ENCODE peak calls at places on chromosomes 7 and 10, in nine cellular contexts. One of them, this sample, is unnamed.

GRCh38 chr10:452512-453504 is 236.7 kb downstream of the DIP2C start:
- DNase-seq in AG09319: no peak
- DNase-seq in HFF-Myc: no peak
- DNase-seq in stimulated activated CD8-positive, alpha-beta memory T cell treated with anti-CD3 and anti-CD28 coated beads, Interleukin-15, amount 100 ng/mL, for 4 hours: no peak
- DNase-seq in GM12864: no peak
- DNase-seq in left ventricle myocardium inferior: no peak
- DNase-seq in hepatocyte: no peak
- DNase-seq in MCF 10A: no peak
- DNase-seq in activated CD4-positive, alpha-beta T cell treated with anti-CD3 and anti-CD28 coated beads, Interleukin-2, amount 10 ng/mL, durations not matched to agents 7 days and 5 days: no peak
- DNase-seq in this sample: no peak

GRCh38 chr7:94028768-94029167 is 24.6 kb upstream of the BET1 start:
- DNase-seq in HFF-Myc: no peak
- DNase-seq in GM12864: no peak
- DNase-seq in hepatocyte: no peak
- DNase-seq in left ventricle myocardium inferior: no peak
- DNase-seq in stimulated activated CD8-positive, alpha-beta memory T cell treated with anti-CD3 and anti-CD28 coated beads, Interleukin-15, amount 100 ng/mL, for 4 hours: no peak
- DNase-seq in MCF 10A: peak
- DNase-seq in AG09319: peak
- DNase-seq in activated CD4-positive, alpha-beta T cell treated with anti-CD3 and anti-CD28 coated beads, Interleukin-2, amount 10 ng/mL, durations not matched to agents 7 days and 5 days: no peak
- DNase-seq in this sample: no peak

GRCh38 chr7:50738932-50739331 is 43.8 kb downstream of the GRB10 start:
- DNase-seq in MCF 10A: no peak
- DNase-seq in left ventricle myocardium inferior: no peak
- DNase-seq in HFF-Myc: no peak
- DNase-seq in stimulated activated CD8-positive, alpha-beta memory T cell treated with anti-CD3 and anti-CD28 coated beads, Interleukin-15, amount 100 ng/mL, for 4 hours: no peak
- DNase-seq in AG09319: no peak
- DNase-seq in GM12864: no peak
- DNase-seq in hepatocyte: no peak
- DNase-seq in activated CD4-positive, alpha-beta T cell treated with anti-CD3 and anti-CD28 coated beads, Interleukin-2, amount 10 ng/mL, durations not matched to agents 7 days and 5 days: no peak
- DNase-seq in this sample: no peak

GRCh38 chr7:150374472-150374871 is 4.7 kb upstream of the ZNF775 start:
- DNase-seq in GM12864: no peak
- DNase-seq in activated CD4-positive, alpha-beta T cell treated with anti-CD3 and anti-CD28 coated beads, Interleukin-2, amount 10 ng/mL, durations not matched to agents 7 days and 5 days: no peak
- DNase-seq in stimulated activated CD8-positive, alpha-beta memory T cell treated with anti-CD3 and anti-CD28 coated beads, Interleukin-15, amount 100 ng/mL, for 4 hours: no peak
- DNase-seq in left ventricle myocardium inferior: no peak
- DNase-seq in hepatocyte: no peak
- DNase-seq in MCF 10A: no peak
- DNase-seq in HFF-Myc: no peak
- DNase-seq in AG09319: no peak
- DNase-seq in this sample: no peak

GRCh38 chr7:24946467-24946866 is 33.5 kb downstream of the OSBPL3 start:
- DNase-seq in left ventricle myocardium inferior: no peak
- DNase-seq in stimulated activated CD8-positive, alpha-beta memory T cell treated with anti-CD3 and anti-CD28 coated beads, Interleukin-15, amount 100 ng/mL, for 4 hours: no peak
- DNase-seq in activated CD4-positive, alpha-beta T cell treated with anti-CD3 and anti-CD28 coated beads, Interleukin-2, amount 10 ng/mL, durations not matched to agents 7 days and 5 days: no peak
- DNase-seq in MCF 10A: no peak
- DNase-seq in GM12864: no peak
- DNase-seq in hepatocyte: no peak
- DNase-seq in AG09319: no peak
- DNase-seq in HFF-Myc: no peak
- DNase-seq in this sample: no peak

GRCh38 chr7:76318488-76319353 is 16.2 kb downstream of the HSPB1 start:
- DNase-seq in GM12864: peak
- DNase-seq in MCF 10A: peak
- DNase-seq in activated CD4-positive, alpha-beta T cell treated with anti-CD3 and anti-CD28 coated beads, Interleukin-2, amount 10 ng/mL, durations not matched to agents 7 days and 5 days: peak
- DNase-seq in left ventricle myocardium inferior: peak
- DNase-seq in stimulated activated CD8-positive, alpha-beta memory T cell treated with anti-CD3 and anti-CD28 coated beads, Interleukin-15, amount 100 ng/mL, for 4 hours: no peak
- DNase-seq in hepatocyte: peak
- DNase-seq in HFF-Myc: no peak
- DNase-seq in AG09319: peak
- DNase-seq in this sample: no peak

GRCh38 chr10:98423691-98424120 is 8.7 kb upstream of the PYROXD2 start:
- DNase-seq in left ventricle myocardium inferior: no peak
- DNase-seq in stimulated activated CD8-positive, alpha-beta memory T cell treated with anti-CD3 and anti-CD28 coated beads, Interleukin-15, amount 100 ng/mL, for 4 hours: no peak
- DNase-seq in GM12864: no peak
- DNase-seq in activated CD4-positive, alpha-beta T cell treated with anti-CD3 and anti-CD28 coated beads, Interleukin-2, amount 10 ng/mL, durations not matched to agents 7 days and 5 days: no peak
- DNase-seq in AG09319: no peak
- DNase-seq in MCF 10A: no peak
- DNase-seq in hepatocyte: peak
- DNase-seq in HFF-Myc: no peak
- DNase-seq in this sample: no peak

GRCh38 chr10:125062244-125063208 is 97.8 kb downstream of the CTBP2 start:
- DNase-seq in MCF 10A: no peak
- DNase-seq in hepatocyte: no peak
- DNase-seq in GM12864: no peak
- DNase-seq in stimulated activated CD8-positive, alpha-beta memory T cell treated with anti-CD3 and anti-CD28 coated beads, Interleukin-15, amount 100 ng/mL, for 4 hours: no peak
- DNase-seq in HFF-Myc: no peak
- DNase-seq in activated CD4-positive, alpha-beta T cell treated with anti-CD3 and anti-CD28 coated beads, Interleukin-2, amount 10 ng/mL, durations not matched to agents 7 days and 5 days: no peak
- DNase-seq in left ventricle myocardium inferior: peak
- DNase-seq in AG09319: no peak
- DNase-seq in this sample: no peak

GRCh38 chr10:53161231-53161630 is 388.6 kb upstream of the MBL2 start:
- DNase-seq in stimulated activated CD8-positive, alpha-beta memory T cell treated with anti-CD3 and anti-CD28 coated beads, Interleukin-15, amount 100 ng/mL, for 4 hours: no peak
- DNase-seq in MCF 10A: no peak
- DNase-seq in AG09319: no peak
- DNase-seq in hepatocyte: no peak
- DNase-seq in GM12864: no peak
- DNase-seq in HFF-Myc: no peak
- DNase-seq in activated CD4-positive, alpha-beta T cell treated with anti-CD3 and anti-CD28 coated beads, Interleukin-2, amount 10 ng/mL, durations not matched to agents 7 days and 5 days: no peak
- DNase-seq in left ventricle myocardium inferior: no peak
- DNase-seq in this sample: no peak

GRCh38 chr10:10589540-10589939 is 428.1 kb upstream of the CELF2 start:
- DNase-seq in stimulated activated CD8-positive, alpha-beta memory T cell treated with anti-CD3 and anti-CD28 coated beads, Interleukin-15, amount 100 ng/mL, for 4 hours: no peak
- DNase-seq in left ventricle myocardium inferior: no peak
- DNase-seq in GM12864: peak
- DNase-seq in hepatocyte: peak
- DNase-seq in HFF-Myc: peak
- DNase-seq in MCF 10A: peak
- DNase-seq in activated CD4-positive, alpha-beta T cell treated with anti-CD3 and anti-CD28 coated beads, Interleukin-2, amount 10 ng/mL, durations not matched to agents 7 days and 5 days: no peak
- DNase-seq in AG09319: peak
- DNase-seq in this sample: no peak

GRCh38 chr7:47968852-47969774 is 10.3 kb downstream of the HUS1 start:
- DNase-seq in stimulated activated CD8-positive, alpha-beta memory T cell treated with anti-CD3 and anti-CD28 coated beads, Interleukin-15, amount 100 ng/mL, for 4 hours: no peak
- DNase-seq in AG09319: no peak
- DNase-seq in GM12864: peak
- DNase-seq in activated CD4-positive, alpha-beta T cell treated with anti-CD3 and anti-CD28 coated beads, Interleukin-2, amount 10 ng/mL, durations not matched to agents 7 days and 5 days: peak
- DNase-seq in left ventricle myocardium inferior: peak
- DNase-seq in MCF 10A: peak
- DNase-seq in hepatocyte: peak
- DNase-seq in HFF-Myc: peak
- DNase-seq in this sample: peak

GRCh38 chr7:80916770-80917681 is 1.8 kb downstream of the SEMA3C start:
- DNase-seq in GM12864: no peak
- DNase-seq in activated CD4-positive, alpha-beta T cell treated with anti-CD3 and anti-CD28 coated beads, Interleukin-2, amount 10 ng/mL, durations not matched to agents 7 days and 5 days: no peak
- DNase-seq in hepatocyte: peak
- DNase-seq in AG09319: no peak
- DNase-seq in MCF 10A: peak
- DNase-seq in stimulated activated CD8-positive, alpha-beta memory T cell treated with anti-CD3 and anti-CD28 coated beads, Interleukin-15, amount 100 ng/mL, for 4 hours: no peak
- DNase-seq in HFF-Myc: no peak
- DNase-seq in left ventricle myocardium inferior: no peak
- DNase-seq in this sample: no peak

GRCh38 chr10:59175538-59176240 is 754 bp upstream of the PHYHIPL start:
- DNase-seq in HFF-Myc: no peak
- DNase-seq in hepatocyte: peak
- DNase-seq in activated CD4-positive, alpha-beta T cell treated with anti-CD3 and anti-CD28 coated beads, Interleukin-2, amount 10 ng/mL, durations not matched to agents 7 days and 5 days: no peak
- DNase-seq in stimulated activated CD8-positive, alpha-beta memory T cell treated with anti-CD3 and anti-CD28 coated beads, Interleukin-15, amount 100 ng/mL, for 4 hours: no peak
- DNase-seq in GM12864: no peak
- DNase-seq in AG09319: no peak
- DNase-seq in left ventricle myocardium inferior: no peak
- DNase-seq in MCF 10A: no peak
- DNase-seq in this sample: no peak

GRCh38 chr7:140640060-140640611 is 477 bp downstream of the DENND2A start:
- DNase-seq in AG09319: no peak
- DNase-seq in stimulated activated CD8-positive, alpha-beta memory T cell treated with anti-CD3 and anti-CD28 coated beads, Interleukin-15, amount 100 ng/mL, for 4 hours: no peak
- DNase-seq in MCF 10A: no peak
- DNase-seq in HFF-Myc: no peak
- DNase-seq in left ventricle myocardium inferior: peak
- DNase-seq in activated CD4-positive, alpha-beta T cell treated with anti-CD3 and anti-CD28 coated beads, Interleukin-2, amount 10 ng/mL, durations not matched to agents 7 days and 5 days: no peak
- DNase-seq in GM12864: no peak
- DNase-seq in hepatocyte: peak
- DNase-seq in this sample: no peak

GRCh38 chr7:103344453-103345149 is at the start of gene DNAJC2:
- DNase-seq in stimulated activated CD8-positive, alpha-beta memory T cell treated with anti-CD3 and anti-CD28 coated beads, Interleukin-15, amount 100 ng/mL, for 4 hours: peak
- DNase-seq in HFF-Myc: peak
- DNase-seq in activated CD4-positive, alpha-beta T cell treated with anti-CD3 and anti-CD28 coated beads, Interleukin-2, amount 10 ng/mL, durations not matched to agents 7 days and 5 days: peak
- DNase-seq in left ventricle myocardium inferior: peak
- DNase-seq in AG09319: peak
- DNase-seq in MCF 10A: peak
- DNase-seq in GM12864: peak
- DNase-seq in hepatocyte: peak
- DNase-seq in this sample: peak

GRCh38 chr10:80205478-80206276 is at the start of gene ANXA11:
- DNase-seq in left ventricle myocardium inferior: peak
- DNase-seq in HFF-Myc: no peak
- DNase-seq in stimulated activated CD8-positive, alpha-beta memory T cell treated with anti-CD3 and anti-CD28 coated beads, Interleukin-15, amount 100 ng/mL, for 4 hours: peak
- DNase-seq in AG09319: no peak
- DNase-seq in MCF 10A: peak
- DNase-seq in hepatocyte: peak
- DNase-seq in activated CD4-positive, alpha-beta T cell treated with anti-CD3 and anti-CD28 coated beads, Interleukin-2, amount 10 ng/mL, durations not matched to agents 7 days and 5 days: peak
- DNase-seq in GM12864: peak
- DNase-seq in this sample: no peak

GRCh38 chr7:64872809-64873500 is 30.1 kb upstream of the ZNF273 start:
- DNase-seq in stimulated activated CD8-positive, alpha-beta memory T cell treated with anti-CD3 and anti-CD28 coated beads, Interleukin-15, amount 100 ng/mL, for 4 hours: no peak
- DNase-seq in HFF-Myc: no peak
- DNase-seq in left ventricle myocardium inferior: no peak
- DNase-seq in AG09319: no peak
- DNase-seq in activated CD4-positive, alpha-beta T cell treated with anti-CD3 and anti-CD28 coated beads, Interleukin-2, amount 10 ng/mL, durations not matched to agents 7 days and 5 days: no peak
- DNase-seq in hepatocyte: no peak
- DNase-seq in GM12864: no peak
- DNase-seq in MCF 10A: no peak
- DNase-seq in this sample: no peak

GRCh38 chr10:47028466-47028865 is 117.2 kb downstream of the PTPN20 start:
- DNase-seq in activated CD4-positive, alpha-beta T cell treated with anti-CD3 and anti-CD28 coated beads, Interleukin-2, amount 10 ng/mL, durations not matched to agents 7 days and 5 days: peak
- DNase-seq in stimulated activated CD8-positive, alpha-beta memory T cell treated with anti-CD3 and anti-CD28 coated beads, Interleukin-15, amount 100 ng/mL, for 4 hours: no peak
- DNase-seq in left ventricle myocardium inferior: no peak
- DNase-seq in AG09319: no peak
- DNase-seq in HFF-Myc: no peak
- DNase-seq in MCF 10A: no peak
- DNase-seq in GM12864: no peak
- DNase-seq in hepatocyte: no peak
- DNase-seq in this sample: no peak

GRCh38 chr10:119246862-119247549 is 39.6 kb downstream of the GRK5 start:
- DNase-seq in stimulated activated CD8-positive, alpha-beta memory T cell treated with anti-CD3 and anti-CD28 coated beads, Interleukin-15, amount 100 ng/mL, for 4 hours: no peak
- DNase-seq in AG09319: peak
- DNase-seq in left ventricle myocardium inferior: no peak
- DNase-seq in GM12864: no peak
- DNase-seq in HFF-Myc: peak
- DNase-seq in hepatocyte: no peak
- DNase-seq in MCF 10A: peak
- DNase-seq in activated CD4-positive, alpha-beta T cell treated with anti-CD3 and anti-CD28 coated beads, Interleukin-2, amount 10 ng/mL, durations not matched to agents 7 days and 5 days: no peak
- DNase-seq in this sample: no peak

GRCh38 chr10:30368065-30368718 is 19.1 kb upstream of the MTPAP start:
- DNase-seq in HFF-Myc: no peak
- DNase-seq in activated CD4-positive, alpha-beta T cell treated with anti-CD3 and anti-CD28 coated beads, Interleukin-2, amount 10 ng/mL, durations not matched to agents 7 days and 5 days: no peak
- DNase-seq in MCF 10A: no peak
- DNase-seq in left ventricle myocardium inferior: no peak
- DNase-seq in hepatocyte: no peak
- DNase-seq in stimulated activated CD8-positive, alpha-beta memory T cell treated with anti-CD3 and anti-CD28 coated beads, Interleukin-15, amount 100 ng/mL, for 4 hours: no peak
- DNase-seq in AG09319: no peak
- DNase-seq in GM12864: no peak
- DNase-seq in this sample: no peak

GRCh38 chr10:101139421-101139911 is 8.4 kb downstream of the TLX1 start:
- DNase-seq in left ventricle myocardium inferior: no peak
- DNase-seq in stimulated activated CD8-positive, alpha-beta memory T cell treated with anti-CD3 and anti-CD28 coated beads, Interleukin-15, amount 100 ng/mL, for 4 hours: no peak
- DNase-seq in hepatocyte: no peak
- DNase-seq in AG09319: no peak
- DNase-seq in GM12864: no peak
- DNase-seq in activated CD4-positive, alpha-beta T cell treated with anti-CD3 and anti-CD28 coated beads, Interleukin-2, amount 10 ng/mL, durations not matched to agents 7 days and 5 days: no peak
- DNase-seq in HFF-Myc: no peak
- DNase-seq in MCF 10A: no peak
- DNase-seq in this sample: no peak

GRCh38 chr7:75992083-75992755 is 2.2 kb downstream of the TMEM120A start:
- DNase-seq in activated CD4-positive, alpha-beta T cell treated with anti-CD3 and anti-CD28 coated beads, Interleukin-2, amount 10 ng/mL, durations not matched to agents 7 days and 5 days: no peak
- DNase-seq in left ventricle myocardium inferior: no peak
- DNase-seq in HFF-Myc: no peak
- DNase-seq in hepatocyte: no peak
- DNase-seq in MCF 10A: no peak
- DNase-seq in GM12864: no peak
- DNase-seq in stimulated activated CD8-positive, alpha-beta memory T cell treated with anti-CD3 and anti-CD28 coated beads, Interleukin-15, amount 100 ng/mL, for 4 hours: no peak
- DNase-seq in AG09319: no peak
- DNase-seq in this sample: no peak

GRCh38 chr7:65509368-65510186 is 135.9 kb downstream of the ZNF92 start:
- DNase-seq in MCF 10A: no peak
- DNase-seq in GM12864: no peak
- DNase-seq in HFF-Myc: no peak
- DNase-seq in AG09319: no peak
- DNase-seq in stimulated activated CD8-positive, alpha-beta memory T cell treated with anti-CD3 and anti-CD28 coated beads, Interleukin-15, amount 100 ng/mL, for 4 hours: no peak
- DNase-seq in hepatocyte: no peak
- DNase-seq in left ventricle myocardium inferior: peak
- DNase-seq in activated CD4-positive, alpha-beta T cell treated with anti-CD3 and anti-CD28 coated beads, Interleukin-2, amount 10 ng/mL, durations not matched to agents 7 days and 5 days: no peak
- DNase-seq in this sample: no peak

GRCh38 chr7:69439636-69440325 is 158.5 kb upstream of the AUTS2 start:
- DNase-seq in activated CD4-positive, alpha-beta T cell treated with anti-CD3 and anti-CD28 coated beads, Interleukin-2, amount 10 ng/mL, durations not matched to agents 7 days and 5 days: no peak
- DNase-seq in HFF-Myc: no peak
- DNase-seq in left ventricle myocardium inferior: no peak
- DNase-seq in MCF 10A: no peak
- DNase-seq in GM12864: no peak
- DNase-seq in hepatocyte: no peak
- DNase-seq in AG09319: no peak
- DNase-seq in stimulated activated CD8-positive, alpha-beta memory T cell treated with anti-CD3 and anti-CD28 coated beads, Interleukin-15, amount 100 ng/mL, for 4 hours: no peak
- DNase-seq in this sample: no peak

GRCh38 chr10:30436200-30436599 is 2.2 kb downstream of the MAP3K8 start:
- DNase-seq in stimulated activated CD8-positive, alpha-beta memory T cell treated with anti-CD3 and anti-CD28 coated beads, Interleukin-15, amount 100 ng/mL, for 4 hours: no peak
- DNase-seq in MCF 10A: no peak
- DNase-seq in left ventricle myocardium inferior: no peak
- DNase-seq in activated CD4-positive, alpha-beta T cell treated with anti-CD3 and anti-CD28 coated beads, Interleukin-2, amount 10 ng/mL, durations not matched to agents 7 days and 5 days: no peak
- DNase-seq in HFF-Myc: no peak
- DNase-seq in AG09319: peak
- DNase-seq in GM12864: no peak
- DNase-seq in hepatocyte: peak
- DNase-seq in this sample: no peak

GRCh38 chr7:46610746-46611145 is 689.7 kb upstream of the IGFBP3 start:
- DNase-seq in hepatocyte: no peak
- DNase-seq in HFF-Myc: no peak
- DNase-seq in stimulated activated CD8-positive, alpha-beta memory T cell treated with anti-CD3 and anti-CD28 coated beads, Interleukin-15, amount 100 ng/mL, for 4 hours: no peak
- DNase-seq in GM12864: no peak
- DNase-seq in left ventricle myocardium inferior: no peak
- DNase-seq in AG09319: no peak
- DNase-seq in activated CD4-positive, alpha-beta T cell treated with anti-CD3 and anti-CD28 coated beads, Interleukin-2, amount 10 ng/mL, durations not matched to agents 7 days and 5 days: no peak
- DNase-seq in MCF 10A: no peak
- DNase-seq in this sample: no peak

GRCh38 chr7:140326116-140326928 is 72.0 kb downstream of the SLC37A3 start:
- DNase-seq in GM12864: peak
- DNase-seq in HFF-Myc: peak
- DNase-seq in activated CD4-positive, alpha-beta T cell treated with anti-CD3 and anti-CD28 coated beads, Interleukin-2, amount 10 ng/mL, durations not matched to agents 7 days and 5 days: peak
- DNase-seq in hepatocyte: peak
- DNase-seq in AG09319: peak
- DNase-seq in stimulated activated CD8-positive, alpha-beta memory T cell treated with anti-CD3 and anti-CD28 coated beads, Interleukin-15, amount 100 ng/mL, for 4 hours: no peak
- DNase-seq in MCF 10A: peak
- DNase-seq in left ventricle myocardium inferior: peak
- DNase-seq in this sample: peak

GRCh38 chr10:3778708-3779108 is 6.3 kb downstream of the KLF6 start:
- DNase-seq in HFF-Myc: no peak
- DNase-seq in MCF 10A: no peak
- DNase-seq in AG09319: no peak
- DNase-seq in stimulated activated CD8-positive, alpha-beta memory T cell treated with anti-CD3 and anti-CD28 coated beads, Interleukin-15, amount 100 ng/mL, for 4 hours: no peak
- DNase-seq in activated CD4-positive, alpha-beta T cell treated with anti-CD3 and anti-CD28 coated beads, Interleukin-2, amount 10 ng/mL, durations not matched to agents 7 days and 5 days: no peak
- DNase-seq in hepatocyte: no peak
- DNase-seq in GM12864: no peak
- DNase-seq in left ventricle myocardium inferior: no peak
- DNase-seq in this sample: no peak

GRCh38 chr7:82985144-82985802 is 177.4 kb downstream of the PCLO start:
- DNase-seq in hepatocyte: no peak
- DNase-seq in HFF-Myc: no peak
- DNase-seq in GM12864: no peak
- DNase-seq in activated CD4-positive, alpha-beta T cell treated with anti-CD3 and anti-CD28 coated beads, Interleukin-2, amount 10 ng/mL, durations not matched to agents 7 days and 5 days: no peak
- DNase-seq in AG09319: no peak
- DNase-seq in MCF 10A: no peak
- DNase-seq in left ventricle myocardium inferior: no peak
- DNase-seq in stimulated activated CD8-positive, alpha-beta memory T cell treated with anti-CD3 and anti-CD28 coated beads, Interleukin-15, amount 100 ng/mL, for 4 hours: no peak
- DNase-seq in this sample: no peak

GRCh38 chr10:60389413-60390009 is at the start of gene ANK3:
- DNase-seq in left ventricle myocardium inferior: no peak
- DNase-seq in activated CD4-positive, alpha-beta T cell treated with anti-CD3 and anti-CD28 coated beads, Interleukin-2, amount 10 ng/mL, durations not matched to agents 7 days and 5 days: no peak
- DNase-seq in stimulated activated CD8-positive, alpha-beta memory T cell treated with anti-CD3 and anti-CD28 coated beads, Interleukin-15, amount 100 ng/mL, for 4 hours: no peak
- DNase-seq in HFF-Myc: no peak
- DNase-seq in GM12864: no peak
- DNase-seq in hepatocyte: no peak
- DNase-seq in AG09319: no peak
- DNase-seq in MCF 10A: no peak
- DNase-seq in this sample: no peak

GRCh38 chr10:1546431-1547110 is 190.8 kb downstream of the ADARB2 start:
- DNase-seq in activated CD4-positive, alpha-beta T cell treated with anti-CD3 and anti-CD28 coated beads, Interleukin-2, amount 10 ng/mL, durations not matched to agents 7 days and 5 days: no peak
- DNase-seq in left ventricle myocardium inferior: no peak
- DNase-seq in AG09319: no peak
- DNase-seq in GM12864: no peak
- DNase-seq in hepatocyte: no peak
- DNase-seq in HFF-Myc: no peak
- DNase-seq in stimulated activated CD8-positive, alpha-beta memory T cell treated with anti-CD3 and anti-CD28 coated beads, Interleukin-15, amount 100 ng/mL, for 4 hours: no peak
- DNase-seq in MCF 10A: no peak
- DNase-seq in this sample: no peak

This sample was measured in pulmonary artery endothelial cell.